ENCODE peak calls at places on chromosomes 5 and 9, in five cellular contexts. R, G, J, T and W are unnamed samples.

GRCh38 chr9:76441551-76442322 is 17.2 kb upstream of the GCNT1 start:
- DNase-seq in J (no peak), G (peak; percentile 97), T (no peak), R (no peak), W (no peak)

GRCh38 chr5:77642915-77643653 is 4.6 kb upstream of the OTP start:
- DNase-seq in J (no peak), G (no peak), T (no peak), R (no peak), W (no peak)

GRCh38 chr5:1314564-1314982 is 19.7 kb upstream of the TERT start:
- DNase-seq in R (no peak), J (no peak), G (no peak), T (no peak), W (no peak)

GRCh38 chr9:131402738-131403492 is 9.0 kb downstream of the PRRC2B start:
- DNase-seq in G (peak; percentile 91), R (no peak), J (no peak), T (peak; percentile 93), W (no peak)

GRCh38 chr5:125595095-125595494 is 828.1 kb upstream of the GRAMD2B start:
- DNase-seq in T (no peak), R (no peak), G (peak; percentile 68), J (no peak), W (no peak)

GRCh38 chr9:134338394-134339182 is 12.3 kb downstream of the RXRA start:
- DNase-seq in R (no peak), J (no peak), G (no peak), T (no peak), W (no peak)

GRCh38 chr9:85859751-85860150 is 81.2 kb upstream of the NAA35 start:
- DNase-seq in R (no peak), J (no peak), G (no peak), T (no peak), W (no peak)

GRCh38 chr5:139647406-139648204 is 544 bp upstream of the CXXC5 start:
- DNase-seq in G (no peak), J (no peak), R (no peak), T (peak; percentile 19), W (no peak)

GRCh38 chr9:133074111-133074651 is 12.4 kb downstream of the CEL start:
- DNase-seq in J (no peak), R (peak; percentile 6), T (no peak), G (peak; percentile 45), W (no peak)

GRCh38 chr5:166581827-166582226 is 1709.6 kb upstream of the WWC1 start:
- DNase-seq in R (no peak), T (no peak), G (peak; percentile 28), J (no peak), W (no peak)